ENCODE peak calls at places on chromosomes 16 and 17, in nine cellular contexts. T is stomach, G is cardiac muscle cell, F is tibial artery, W is osteoblast, J is heart left ventricle, H is adrenal gland, N is right lobe of liver, A is SJCRH30. X is an unnamed sample. For H3K36me3, the result is how much of the 10 kb centered on the place peaks cover.

GRCh38 chr17:59221159-59221847 is 992 bp downstream of the GDPD1 start:
- DNase-seq in T (no peak), G (no peak), F (no peak), W (peak), J (no peak), H (no peak), N (no peak), A (no peak), X (no peak)

GRCh38 chr17:62626719-62627218 is 701 bp upstream of the MRC2 start:
- DNase-seq in T (no peak), G (peak), F (peak), W (peak), J (peak), H (no peak), N (no peak), A (peak), X (peak)

GRCh38 chr17:17904171-17905035 is 67.6 kb upstream of the SREBF1 start:
- DNase-seq in T (no peak), G (peak), F (no peak), W (peak), J (no peak), H (no peak), N (peak), A (no peak), X (no peak)

GRCh38 chr17:45293413-45294211 is 23.2 kb downstream of the MAP3K14 start:
- DNase-seq in T (peak), G (peak), F (peak), W (peak), J (peak), H (peak), N (peak), A (peak), X (peak)

GRCh38 chr17:47812146-47812920 is 9.3 kb downstream of the OSBPL7 start:
- DNase-seq in T (no peak), G (no peak), F (peak), W (no peak), J (no peak), H (no peak), N (peak), A (no peak), X (no peak)

GRCh38 chr17:59038734-59039133 is 67.9 kb downstream of the TRIM37 start:
- DNase-seq in T (no peak), G (peak), F (no peak), W (peak), J (no peak), H (peak), N (no peak), A (no peak), X (no peak)

GRCh38 chr16:48064971-48065370 is 90.8 kb downstream of the ABCC12 start:
- DNase-seq in T (no peak), G (peak), F (no peak), W (no peak), J (no peak), H (no peak), N (no peak), A (no peak), X (no peak)

GRCh38 chr17:34302626-34303025 is 16.6 kb upstream of the CCL8 start:
- DNase-seq in T (no peak), G (no peak), F (no peak), W (no peak), J (no peak), H (no peak), N (no peak), A (no peak), X (no peak)

GRCh38 chr17:58238147-58238634 is at the start of gene LPO:
- DNase-seq in T (no peak), G (no peak), F (no peak), W (no peak), J (no peak), H (no peak), N (no peak), A (no peak), X (no peak)

GRCh38 chr17:9009737-9010136 is 11.6 kb upstream of the NTN1 start:
- DNase-seq in T (no peak), G (peak), F (peak), W (no peak), J (no peak), H (no peak), N (no peak), A (peak), X (no peak)

GRCh38 chr16:85523602-85524364 is 89.3 kb upstream of the GSE1 start:
- DNase-seq in T (peak), G (peak), F (peak), W (peak), J (peak), H (no peak), N (peak), A (peak), X (peak)

GRCh38 chr16:13421726-13422125 is 498.2 kb upstream of the ERCC4 start:
- DNase-seq in T (no peak), G (no peak), F (no peak), W (peak), J (no peak), H (no peak), N (no peak), A (no peak), X (no peak)

GRCh38 chr16:89455178-89455577 is 35.2 kb downstream of the ANKRD11 start:
- DNase-seq in T (no peak), G (no peak), F (no peak), W (no peak), J (no peak), H (no peak), N (no peak), A (no peak), X (no peak)

GRCh38 chr17:77686903-77687302 is 271.6 kb upstream of the TNRC6C start:
- DNase-seq in T (no peak), G (no peak), F (no peak), W (no peak), J (no peak), H (no peak), N (no peak), A (no peak), X (no peak)

GRCh38 chr16:8644513-8645140 is 23.1 kb downstream of the METTL22 start:
- DNase-seq in T (peak), G (no peak), F (no peak), W (no peak), J (no peak), H (peak), N (no peak), A (no peak), X (peak)

GRCh38 chr17:48202945-48203344 is 95.4 kb downstream of the SNX11 start:
- DNase-seq in T (no peak), G (no peak), F (no peak), W (no peak), J (no peak), H (no peak), N (no peak), A (no peak), X (no peak)

GRCh38 chr16:87918866-87919680 is 17.3 kb downstream of the CA5A start:
- DNase-seq in T (no peak), G (no peak), F (no peak), W (peak), J (peak), H (peak), N (no peak), A (no peak), X (peak)

GRCh38 chr17:82599674-82600661 is 48.3 kb downstream of the WDR45B start:
- DNase-seq in T (no peak), G (no peak), F (no peak), W (no peak), J (no peak), H (no peak), N (no peak), A (no peak), X (no peak)

GRCh38 chr17:82602487-82602886 is 45.8 kb downstream of the WDR45B start:
- DNase-seq in T (no peak), G (no peak), F (no peak), W (no peak), J (no peak), H (no peak), N (no peak), A (no peak), X (no peak)

GRCh38 chr17:82602986-82603385 is 45.3 kb downstream of the WDR45B start:
- DNase-seq in T (no peak), G (no peak), F (no peak), W (no peak), J (no peak), H (no peak), N (no peak), A (no peak), X (no peak)

GRCh38 chr17:82601447-82602000 is 46.7 kb downstream of the WDR45B start:
- DNase-seq in T (no peak), G (no peak), F (no peak), W (no peak), J (no peak), H (no peak), N (no peak), A (no peak), X (no peak)

DNA sequence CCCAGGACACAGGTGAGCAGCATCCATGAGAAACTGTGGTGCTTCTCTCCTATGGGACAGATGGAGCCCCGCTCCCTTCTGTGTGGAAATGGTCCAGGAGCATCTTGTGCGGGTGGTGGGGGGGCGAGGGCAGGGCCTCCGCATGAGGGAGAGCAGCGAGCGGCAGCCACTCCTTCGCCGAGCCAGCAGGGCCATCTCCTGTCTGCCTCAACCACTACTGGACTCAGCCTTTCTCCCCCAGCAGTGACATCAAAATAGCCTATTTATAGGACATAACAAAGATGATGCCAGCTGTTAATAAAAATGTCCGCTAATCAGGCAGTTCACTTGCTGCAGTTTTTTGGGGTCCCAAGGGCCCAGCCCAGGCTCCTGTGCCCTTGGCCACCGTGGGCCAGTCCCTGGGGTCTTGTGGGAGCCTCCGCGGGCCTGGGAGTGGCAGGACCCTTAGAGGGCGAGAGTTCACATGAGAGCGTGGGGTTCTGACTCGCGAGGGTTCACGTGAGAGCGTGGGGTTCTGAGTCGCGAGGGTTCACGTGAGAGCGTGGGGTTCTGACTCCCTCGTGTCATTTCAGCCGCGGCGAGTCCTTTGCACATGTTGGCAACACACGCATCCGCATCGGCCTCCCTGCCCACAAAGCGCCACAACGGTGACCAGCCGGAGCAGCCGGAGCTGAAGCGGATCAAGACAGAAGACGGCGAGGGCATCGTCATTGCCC is 47.4 kb downstream of the WDR45B start:
- DNase-seq in T (no peak), G (no peak), F (no peak), W (no peak), J (no peak), H (no peak), N (no peak), A (no peak), X (no peak)
- H3K36me3 ChIP-seq in T (under half), G (under half), F (half or more), W (half or more), J (half or more), H (under half), N (under half), A (half or more), X (half or more)

GRCh38 chr16:27506771-27507170 is 42.9 kb downstream of the GTF3C1 start:
- DNase-seq in T (no peak), G (no peak), F (no peak), W (peak), J (no peak), H (no peak), N (no peak), A (no peak), X (no peak)
- H3K36me3 ChIP-seq in T (half or more), G (half or more), F (half or more), W (half or more), J (half or more), H (half or more), N (under half), A (half or more), X (half or more)

GRCh38 chr17:36534117-36534880 is at the start of gene MYO19:
- DNase-seq in T (peak), G (peak), F (peak), W (peak), J (peak), H (peak), N (peak), A (peak), X (peak)
- H3K36me3 ChIP-seq in T (under half), G (under half), F (under half), W (under half), J (half or more), H (under half), N (under half), A (half or more), X (under half)

DNA sequence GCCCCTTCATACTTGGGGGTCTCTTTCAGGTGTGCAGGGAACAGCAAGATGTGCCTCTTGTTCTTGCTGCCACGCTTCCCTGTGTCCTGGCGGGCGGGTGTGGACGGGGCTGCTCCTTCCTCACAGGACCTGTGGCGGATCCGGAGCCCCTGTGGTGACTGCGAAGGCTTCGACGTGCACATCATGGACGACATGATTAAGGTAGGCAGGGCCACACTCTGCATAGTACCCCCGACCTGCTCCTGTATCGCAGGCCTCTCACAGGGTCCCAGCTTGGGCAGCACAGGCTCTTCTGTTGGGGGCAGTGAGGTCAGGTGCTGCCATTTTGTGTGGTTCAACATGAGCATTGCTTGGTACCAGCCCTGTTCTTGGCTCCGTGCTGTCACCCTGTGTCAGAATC is 42.5 kb downstream of the PRMT7 start:
- DNase-seq in T (no peak), G (no peak), F (no peak), W (no peak), J (no peak), H (no peak), N (no peak), A (no peak), X (no peak)
- H3K36me3 ChIP-seq in T (half or more), G (under half), F (half or more), W (half or more), J (half or more), H (half or more), N (under half), A (under half), X (half or more)

GRCh38 chr16:290015-290680 is 7.2 kb downstream of the PDIA2 start:
- DNase-seq in T (no peak), G (no peak), F (no peak), W (peak), J (no peak), H (no peak), N (no peak), A (no peak), X (no peak)
- H3K36me3 ChIP-seq in T (under half), G (under half), F (half or more), W (under half), J (half or more), H (under half), N (under half), A (under half), X (half or more)

X was measured in left ventricle myocardium inferior.